ENCODE peak calls at places on chromosome 10, in five cellular contexts. One of them, this sample, is unnamed.

GRCh38 chr10:118840071-118840775 is 85.5 kb upstream of the CACUL1 start:
- DNase-seq in GM13976: no peak
- DNase-seq in IMR-90: no peak
- DNase-seq in WTC11: no peak
- DNase-seq in activated B cell treated with CpG ODN at 0.5 μM for 24 hours: no peak
- DNase-seq in this sample: no peak

GRCh38 chr10:15137636-15138035 is 30.9 kb downstream of the NMT2 start:
- DNase-seq in GM13976: no peak
- DNase-seq in IMR-90: no peak
- DNase-seq in WTC11: no peak
- DNase-seq in activated B cell treated with CpG ODN at 0.5 μM for 24 hours: no peak
- DNase-seq in this sample: no peak

GRCh38 chr10:34168429-34168828 is 646.7 kb downstream of the PARD3 start:
- DNase-seq in GM13976: no peak
- DNase-seq in IMR-90: no peak
- DNase-seq in WTC11: no peak
- DNase-seq in activated B cell treated with CpG ODN at 0.5 μM for 24 hours: no peak
- DNase-seq in this sample: no peak

GRCh38 chr10:99329238-99329890 is at the start of gene CNNM1:
- DNase-seq in GM13976: peak
- DNase-seq in IMR-90: no peak
- DNase-seq in WTC11: peak
- DNase-seq in activated B cell treated with CpG ODN at 0.5 μM for 24 hours: no peak
- DNase-seq in this sample: no peak

GRCh38 chr10:80542053-80542452 is 4.4 kb downstream of the SH2D4B start:
- DNase-seq in GM13976: no peak
- DNase-seq in IMR-90: peak
- DNase-seq in WTC11: no peak
- DNase-seq in activated B cell treated with CpG ODN at 0.5 μM for 24 hours: no peak
- DNase-seq in this sample: no peak

GRCh38 chr10:8402469-8403074 is 348.1 kb downstream of the GATA3 start:
- DNase-seq in GM13976: no peak
- DNase-seq in IMR-90: no peak
- DNase-seq in WTC11: no peak
- DNase-seq in activated B cell treated with CpG ODN at 0.5 μM for 24 hours: no peak
- DNase-seq in this sample: no peak

GRCh38 chr10:106387063-106387462 is 777.4 kb downstream of the SORCS1 start:
- DNase-seq in GM13976: no peak
- DNase-seq in IMR-90: peak
- DNase-seq in WTC11: no peak
- DNase-seq in activated B cell treated with CpG ODN at 0.5 μM for 24 hours: no peak
- DNase-seq in this sample: no peak

GRCh38 chr10:3090914-3091313 is 23.6 kb downstream of the PFKP start:
- DNase-seq in GM13976: no peak
- DNase-seq in IMR-90: peak
- DNase-seq in WTC11: no peak
- DNase-seq in activated B cell treated with CpG ODN at 0.5 μM for 24 hours: no peak
- DNase-seq in this sample: no peak

GRCh38 chr10:6260843-6261242 is 58.1 kb downstream of the PFKFB3 start:
- DNase-seq in GM13976: no peak
- DNase-seq in IMR-90: no peak
- DNase-seq in WTC11: no peak
- DNase-seq in activated B cell treated with CpG ODN at 0.5 μM for 24 hours: no peak
- DNase-seq in this sample: no peak

GRCh38 chr10:71921319-71922027 is 42.7 kb upstream of the CHST3 start:
- DNase-seq in GM13976: no peak
- DNase-seq in IMR-90: no peak
- DNase-seq in WTC11: no peak
- DNase-seq in activated B cell treated with CpG ODN at 0.5 μM for 24 hours: no peak
- DNase-seq in this sample: no peak

GRCh38 chr10:49519717-49520116 is 19.2 kb downstream of the ERCC6 start:
- DNase-seq in GM13976: no peak
- DNase-seq in IMR-90: no peak
- DNase-seq in WTC11: no peak
- DNase-seq in activated B cell treated with CpG ODN at 0.5 μM for 24 hours: no peak
- DNase-seq in this sample: no peak

GRCh38 chr10:33015798-33016547 is 57.9 kb upstream of the ITGB1 start:
- DNase-seq in GM13976: no peak
- DNase-seq in IMR-90: peak
- DNase-seq in WTC11: no peak
- DNase-seq in activated B cell treated with CpG ODN at 0.5 μM for 24 hours: no peak
- DNase-seq in this sample: no peak

GRCh38 chr10:120387326-120387725 is 69.7 kb upstream of the PLPP4 start:
- DNase-seq in GM13976: no peak
- DNase-seq in IMR-90: no peak
- DNase-seq in WTC11: no peak
- DNase-seq in activated B cell treated with CpG ODN at 0.5 μM for 24 hours: no peak
- DNase-seq in this sample: no peak

GRCh38 chr10:42816917-42817316 is 34.3 kb downstream of the BMS1 start:
- DNase-seq in GM13976: no peak
- DNase-seq in IMR-90: no peak
- DNase-seq in WTC11: no peak
- DNase-seq in activated B cell treated with CpG ODN at 0.5 μM for 24 hours: no peak
- DNase-seq in this sample: no peak

GRCh38 chr10:25063644-25064043 is 47.2 kb downstream of the THNSL1 start:
- DNase-seq in GM13976: no peak
- DNase-seq in IMR-90: no peak
- DNase-seq in WTC11: no peak
- DNase-seq in activated B cell treated with CpG ODN at 0.5 μM for 24 hours: no peak
- DNase-seq in this sample: no peak

GRCh38 chr10:30591249-30591670 is 38.3 kb downstream of the LYZL2 start:
- DNase-seq in GM13976: peak
- DNase-seq in IMR-90: peak
- DNase-seq in WTC11: peak
- DNase-seq in activated B cell treated with CpG ODN at 0.5 μM for 24 hours: no peak
- DNase-seq in this sample: peak

GRCh38 chr10:123687758-123688157 is 21.6 kb downstream of the GPR26 start:
- DNase-seq in GM13976: no peak
- DNase-seq in IMR-90: no peak
- DNase-seq in WTC11: peak
- DNase-seq in activated B cell treated with CpG ODN at 0.5 μM for 24 hours: no peak
- DNase-seq in this sample: no peak

GRCh38 chr10:88343761-88344484 is 239.2 kb downstream of the RNLS start:
- DNase-seq in GM13976: no peak
- DNase-seq in IMR-90: no peak
- DNase-seq in WTC11: no peak
- DNase-seq in activated B cell treated with CpG ODN at 0.5 μM for 24 hours: no peak
- DNase-seq in this sample: no peak
- TF ChIP-seq CTCF in GM13976: no peak
- TF ChIP-seq CTCF in IMR-90: no peak
- TF ChIP-seq CTCF in WTC11: no peak
- TF ChIP-seq CTCF in activated B cell treated with CpG ODN at 0.5 μM for 24 hours: no peak
- TF ChIP-seq CTCF in this sample: no peak

GRCh38 chr10:1737222-1738061 is at the start of gene ADARB2:
- DNase-seq in GM13976: peak
- DNase-seq in IMR-90: no peak
- DNase-seq in WTC11: peak
- DNase-seq in activated B cell treated with CpG ODN at 0.5 μM for 24 hours: peak
- DNase-seq in this sample: no peak
- TF ChIP-seq CTCF in GM13976: no peak
- TF ChIP-seq CTCF in IMR-90: no peak
- TF ChIP-seq CTCF in WTC11: no peak
- TF ChIP-seq CTCF in activated B cell treated with CpG ODN at 0.5 μM for 24 hours: no peak
- TF ChIP-seq CTCF in this sample: no peak

DNA sequence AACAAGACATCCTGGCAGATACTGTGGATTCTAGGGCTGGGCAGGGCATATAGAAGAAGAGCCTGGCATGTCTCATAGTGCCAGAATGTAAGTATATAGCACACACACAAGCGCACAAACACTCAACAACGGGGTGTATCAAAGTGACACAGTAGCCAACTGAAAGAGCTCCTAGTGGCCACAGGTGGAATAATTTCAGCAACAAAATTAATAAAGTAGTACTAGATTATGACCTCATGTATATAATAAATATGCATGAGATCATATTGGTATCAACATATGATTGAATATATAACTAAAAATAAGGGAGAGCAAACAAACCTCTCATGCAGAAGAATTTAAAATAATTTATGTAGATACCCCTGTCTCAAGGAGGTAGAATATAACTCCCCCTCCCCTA is 72.4 kb upstream of the CXCL12 start:
- DNase-seq in GM13976: no peak
- DNase-seq in IMR-90: no peak
- DNase-seq in WTC11: no peak
- DNase-seq in activated B cell treated with CpG ODN at 0.5 μM for 24 hours: no peak
- DNase-seq in this sample: no peak
- TF ChIP-seq CTCF in GM13976: no peak
- TF ChIP-seq CTCF in IMR-90: peak
- TF ChIP-seq CTCF in WTC11: peak
- TF ChIP-seq CTCF in activated B cell treated with CpG ODN at 0.5 μM for 24 hours: no peak
- TF ChIP-seq CTCF in this sample: no peak

GRCh38 chr10:35643976-35644799 is 2.1 kb upstream of the FZD8 start:
- DNase-seq in GM13976: peak
- DNase-seq in IMR-90: no peak
- DNase-seq in WTC11: peak
- DNase-seq in activated B cell treated with CpG ODN at 0.5 μM for 24 hours: no peak
- DNase-seq in this sample: no peak

GRCh38 chr10:35642793-35643114 is 658 bp upstream of the FZD8 start:
- DNase-seq in GM13976: no peak
- DNase-seq in IMR-90: no peak
- DNase-seq in WTC11: no peak
- DNase-seq in activated B cell treated with CpG ODN at 0.5 μM for 24 hours: no peak
- DNase-seq in this sample: no peak

GRCh38 chr10:35642023-35642792 is at the start of gene FZD8:
- DNase-seq in GM13976: peak
- DNase-seq in IMR-90: peak
- DNase-seq in WTC11: peak
- DNase-seq in activated B cell treated with CpG ODN at 0.5 μM for 24 hours: peak
- DNase-seq in this sample: peak

GRCh38 chr10:35641430-35642015 is 573 bp downstream of the FZD8 start:
- DNase-seq in GM13976: peak
- DNase-seq in IMR-90: peak
- DNase-seq in WTC11: peak
- DNase-seq in activated B cell treated with CpG ODN at 0.5 μM for 24 hours: peak
- DNase-seq in this sample: peak

GRCh38 chr10:35643151-35643975 is 1.3 kb upstream of the FZD8 start:
- DNase-seq in GM13976: peak
- DNase-seq in IMR-90: peak
- DNase-seq in WTC11: peak
- DNase-seq in activated B cell treated with CpG ODN at 0.5 μM for 24 hours: peak
- DNase-seq in this sample: peak
- TF ChIP-seq CTCF in GM13976: no peak
- TF ChIP-seq CTCF in IMR-90: no peak
- TF ChIP-seq CTCF in WTC11: no peak
- TF ChIP-seq CTCF in activated B cell treated with CpG ODN at 0.5 μM for 24 hours: no peak
- TF ChIP-seq CTCF in this sample: no peak

GRCh38 chr10:93773705-93774104 is 16.0 kb downstream of the LGI1 start:
- DNase-seq in GM13976: no peak
- DNase-seq in IMR-90: no peak
- DNase-seq in WTC11: no peak
- DNase-seq in activated B cell treated with CpG ODN at 0.5 μM for 24 hours: no peak
- DNase-seq in this sample: no peak

GRCh38 chr10:93773120-93773519 is 15.4 kb downstream of the LGI1 start:
- DNase-seq in GM13976: no peak
- DNase-seq in IMR-90: no peak
- DNase-seq in WTC11: no peak
- DNase-seq in activated B cell treated with CpG ODN at 0.5 μM for 24 hours: no peak
- DNase-seq in this sample: no peak

GRCh38 chr10:93771354-93771753 is 13.6 kb downstream of the LGI1 start:
- DNase-seq in GM13976: no peak
- DNase-seq in IMR-90: no peak
- DNase-seq in WTC11: no peak
- DNase-seq in activated B cell treated with CpG ODN at 0.5 μM for 24 hours: no peak
- DNase-seq in this sample: no peak

GRCh38 chr10:93777092-93777491 is 19.4 kb downstream of the LGI1 start:
- DNase-seq in GM13976: no peak
- DNase-seq in IMR-90: no peak
- DNase-seq in WTC11: no peak
- DNase-seq in activated B cell treated with CpG ODN at 0.5 μM for 24 hours: no peak
- DNase-seq in this sample: no peak

GRCh38 chr10:93775330-93775729 is 17.6 kb downstream of the LGI1 start:
- DNase-seq in GM13976: no peak
- DNase-seq in IMR-90: no peak
- DNase-seq in WTC11: no peak
- DNase-seq in activated B cell treated with CpG ODN at 0.5 μM for 24 hours: no peak
- DNase-seq in this sample: no peak
- TF ChIP-seq CTCF in GM13976: no peak
- TF ChIP-seq CTCF in IMR-90: no peak
- TF ChIP-seq CTCF in WTC11: no peak
- TF ChIP-seq CTCF in activated B cell treated with CpG ODN at 0.5 μM for 24 hours: no peak
- TF ChIP-seq CTCF in this sample: no peak

DNA sequence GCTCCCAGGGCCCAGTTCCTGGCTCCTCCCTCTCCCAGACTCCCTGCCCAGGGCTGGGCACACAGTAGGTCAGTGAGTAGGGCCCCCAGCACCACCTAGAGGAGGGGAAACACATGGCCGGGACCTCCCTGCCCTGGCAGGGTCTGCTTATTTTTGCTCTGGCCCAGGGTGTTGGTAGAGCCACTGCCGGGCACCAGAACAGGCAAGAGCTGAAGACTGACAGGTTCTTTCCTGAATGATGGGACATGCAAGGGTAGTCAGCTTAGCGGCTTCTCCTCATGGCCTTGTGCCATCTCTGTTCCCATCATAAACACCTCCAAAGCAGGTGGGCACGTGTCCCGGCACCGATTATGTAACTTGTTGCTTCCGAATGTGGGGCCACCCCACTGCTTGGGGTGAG is 86.5 kb downstream of the NEURL1 start:
- DNase-seq in GM13976: no peak
- DNase-seq in IMR-90: no peak
- DNase-seq in WTC11: peak
- DNase-seq in activated B cell treated with CpG ODN at 0.5 μM for 24 hours: no peak
- DNase-seq in this sample: no peak
- TF ChIP-seq CTCF in GM13976: no peak
- TF ChIP-seq CTCF in IMR-90: no peak
- TF ChIP-seq CTCF in WTC11: peak
- TF ChIP-seq CTCF in activated B cell treated with CpG ODN at 0.5 μM for 24 hours: no peak
- TF ChIP-seq CTCF in this sample: no peak

GRCh38 chr10:84214612-84215235 is 10.6 kb downstream of the LRIT2 start:
- DNase-seq in GM13976: peak
- DNase-seq in IMR-90: no peak
- DNase-seq in WTC11: peak
- DNase-seq in activated B cell treated with CpG ODN at 0.5 μM for 24 hours: no peak
- DNase-seq in this sample: peak
- TF ChIP-seq CTCF in GM13976: peak
- TF ChIP-seq CTCF in IMR-90: peak
- TF ChIP-seq CTCF in WTC11: peak
- TF ChIP-seq CTCF in activated B cell treated with CpG ODN at 0.5 μM for 24 hours: no peak
- TF ChIP-seq CTCF in this sample: peak

GRCh38 chr10:130160775-130161174 is 24.6 kb downstream of the GLRX3 start:
- DNase-seq in GM13976: no peak
- DNase-seq in IMR-90: peak
- DNase-seq in WTC11: no peak
- DNase-seq in activated B cell treated with CpG ODN at 0.5 μM for 24 hours: no peak
- DNase-seq in this sample: no peak
- TF ChIP-seq CTCF in GM13976: no peak
- TF ChIP-seq CTCF in IMR-90: peak
- TF ChIP-seq CTCF in WTC11: no peak
- TF ChIP-seq CTCF in activated B cell treated with CpG ODN at 0.5 μM for 24 hours: no peak
- TF ChIP-seq CTCF in this sample: no peak